ENCODE peak calls at places on chromosomes 6 and 20, in four cellular contexts. O is pancreas, C is heart right ventricle, Q is foreskin fibroblast. K is an unnamed sample.

GRCh38 chr6:15213838-15214398 is 32.0 kb upstream of the JARID2 start:
- DNase-seq in C (no peak), O (no peak), Q (no peak), K (no peak)

GRCh38 chr6:55694148-55694547 is 115.2 kb upstream of the HMGCLL1 start:
- DNase-seq in C (no peak), Q (peak), O (no peak), K (peak)

GRCh38 chr6:44245912-44246662 is 814 bp upstream of the HSP90AB1 start:
- DNase-seq in C (peak), O (peak), Q (peak), K (peak)

GRCh38 chr6:24060982-24061754 is 64.8 kb upstream of the NRSN1 start:
- DNase-seq in O (no peak), Q (no peak), C (no peak), K (no peak)

GRCh38 chr6:43770417-43771209 is 602 bp downstream of the VEGFA start:
- DNase-seq in Q (peak), O (peak), C (peak), K (peak)

GRCh38 chr6:161274488-161274858 is 612 bp upstream of the AGPAT4 start:
- DNase-seq in C (no peak), Q (no peak), O (no peak), K (no peak)

GRCh38 chr6:147506704-147507114 is 1.8 kb upstream of the SAMD5 start:
- DNase-seq in Q (peak), C (peak), O (peak), K (no peak)

GRCh38 chr6:34512738-34513115 is 43.4 kb downstream of the SPDEF start:
- DNase-seq in Q (no peak), C (no peak), O (no peak), K (no peak)

GRCh38 chr6:43355862-43356590 is 13.4 kb downstream of the ZNF318 start:
- DNase-seq in C (no peak), O (no peak), Q (no peak), K (no peak)

GRCh38 chr20:57434390-57434700 is 43.1 kb downstream of the RBM38 start:
- DNase-seq in O (no peak), Q (no peak), C (peak), K (no peak)

GRCh38 chr6:16494781-16495180 is 256.4 kb downstream of the GMPR start:
- DNase-seq in O (no peak), Q (no peak), C (no peak), K (no peak)

GRCh38 chr6:16392010-16392409 is 153.6 kb downstream of the GMPR start:
- DNase-seq in O (no peak), C (no peak), Q (no peak), K (no peak)

GRCh38 chr20:25126630-25127029 is 44.7 kb upstream of the VSX1 start:
- DNase-seq in O (no peak), C (no peak), Q (no peak), K (no peak)

GRCh38 chr6:168098431-168098861 is 19.4 kb upstream of the FRMD1 start:
- DNase-seq in C (no peak), O (no peak), Q (no peak), K (no peak)

GRCh38 chr6:150269857-150270223 is 99.0 kb upstream of the IYD start:
- DNase-seq in C (no peak), O (no peak), Q (no peak), K (no peak)

GRCh38 chr6:4607026-4607704 is 169.0 kb upstream of the CDYL start:
- DNase-seq in O (peak), Q (peak), C (peak), K (no peak)

GRCh38 chr6:82129814-82130213 is 117.7 kb downstream of the IBTK start:
- DNase-seq in O (no peak), C (no peak), Q (no peak), K (no peak)

GRCh38 chr6:119350202-119351004 is 842 bp upstream of the MAN1A1 start:
- DNase-seq in C (no peak), Q (peak), O (peak), K (peak)

GRCh38 chr6:139115980-139116758 is 18.7 kb upstream of the HECA start:
- DNase-seq in Q (no peak), C (no peak), O (no peak), K (no peak)

GRCh38 chr6:140789466-140789865 is 1343.3 kb upstream of the GJE1 start:
- DNase-seq in O (no peak), Q (peak), C (no peak), K (no peak)

GRCh38 chr6:45423901-45424627 is 46.3 kb upstream of the SUPT3H start:
- DNase-seq in Q (no peak), C (peak), O (no peak), K (no peak)

GRCh38 chr6:163164175-163164900 is 250.2 kb upstream of the QKI start:
- DNase-seq in Q (no peak), O (no peak), C (no peak), K (no peak)

GRCh38 chr6:93792751-93793150 is 373.4 kb upstream of the EPHA7 start:
- DNase-seq in C (no peak), Q (peak), O (no peak), K (no peak)

GRCh38 chr20:42472198-42472597 is 717.5 kb downstream of the PTPRT start:
- DNase-seq in Q (no peak), C (no peak), O (no peak), K (no peak)

GRCh38 chr6:132789398-132789780 is 9.0 kb downstream of the SLC18B1 start:
- DNase-seq in Q (no peak), C (no peak), O (no peak), K (no peak)

GRCh38 chr20:26208296-26209091 is 511.8 kb upstream of the ZNF337 start:
- DNase-seq in O (peak), C (peak), Q (no peak), K (no peak)

GRCh38 chr6:16217156-16217721 is 21.1 kb upstream of the GMPR start:
- DNase-seq in O (no peak), Q (no peak), C (no peak), K (no peak)

GRCh38 chr6:108656834-108657233 is 96.1 kb downstream of the FOXO3 start:
- DNase-seq in Q (no peak), C (no peak), O (peak), K (no peak)

GRCh38 chr6:39107641-39108040 is 7.3 kb downstream of the SAYSD1 start:
- DNase-seq in Q (no peak), C (no peak), O (no peak), K (no peak)

GRCh38 chr20:19371112-19371511 is 158.7 kb downstream of the SLC24A3 start:
- DNase-seq in C (no peak), O (no peak), Q (no peak), K (no peak)

GRCh38 chr20:62263396-62263795 is 25.1 kb downstream of the OSBPL2 start:
- DNase-seq in C (no peak), Q (no peak), O (no peak), K (no peak)

GRCh38 chr20:38214256-38214870 is 46.2 kb downstream of the KIAA1755 start:
- DNase-seq in O (no peak), Q (no peak), C (no peak), K (no peak)

GRCh38 chr6:40353967-40354452 is 233.2 kb downstream of the LRFN2 start:
- DNase-seq in Q (no peak), O (no peak), C (no peak), K (no peak)

GRCh38 chr20:4791121-4791520 is 69.4 kb downstream of the PRND start:
- DNase-seq in O (no peak), Q (no peak), C (no peak), K (no peak)

GRCh38 chr20:43755851-43756250 is 29.0 kb upstream of the GTSF1L start:
- DNase-seq in Q (peak), C (no peak), O (no peak), K (no peak)

GRCh38 chr20:22385602-22386299 is 198.6 kb downstream of the FOXA2 start:
- DNase-seq in C (no peak), O (peak), Q (no peak), K (no peak)

GRCh38 chr6:20286968-20287565 is 74.8 kb upstream of the MBOAT1 start:
- DNase-seq in C (no peak), O (no peak), Q (peak), K (peak)

DNA sequence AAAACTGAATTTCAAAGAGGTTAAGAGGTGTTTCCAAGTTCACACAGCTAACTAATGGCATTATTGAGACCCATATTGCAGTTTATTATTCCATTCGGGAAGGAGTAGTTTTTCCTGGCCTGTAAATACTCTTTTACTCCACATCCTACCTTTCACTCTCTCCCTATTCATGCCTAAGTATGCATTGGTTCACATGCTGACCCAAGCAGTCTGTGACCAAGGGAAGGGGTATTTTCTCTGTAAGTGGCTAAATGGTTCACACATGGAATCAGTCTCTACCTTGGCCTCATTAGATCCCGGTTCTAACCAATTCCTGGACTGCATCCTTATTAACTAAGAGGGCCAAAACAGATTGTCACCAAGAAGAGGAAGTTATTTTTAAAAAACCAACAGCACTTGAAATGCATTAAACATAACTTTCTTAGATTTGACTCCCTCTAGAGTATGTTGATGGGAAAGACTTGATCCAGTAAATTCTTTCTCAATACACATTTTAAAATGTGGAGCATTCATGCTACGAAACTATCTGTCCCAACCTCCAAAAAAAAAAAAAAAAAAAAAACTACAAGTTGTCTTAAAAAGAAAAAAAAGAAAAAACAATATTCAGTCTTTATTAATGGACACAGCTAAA is 17.8 kb upstream of the RSPO3 start:
- DNase-seq in Q (no peak), C (no peak), O (no peak), K (no peak)
- TF ChIP-seq CTCF in Q (peak), C (no peak), O (no peak), K (peak)

GRCh38 chr6:26196846-26197683 is 109.8 kb downstream of the HFE start:
- DNase-seq in Q (peak), O (no peak), C (peak), K (peak)

GRCh38 chr6:26195924-26196845 is 109.0 kb downstream of the HFE start:
- DNase-seq in O (no peak), Q (no peak), C (no peak), K (no peak)

GRCh38 chr6:26199057-26199772 is 112.0 kb downstream of the HFE start:
- DNase-seq in O (peak), C (peak), Q (peak), K (peak)

GRCh38 chr6:26198626-26199056 is 111.4 kb downstream of the HFE start:
- DNase-seq in O (no peak), C (no peak), Q (no peak), K (no peak)

DNA sequence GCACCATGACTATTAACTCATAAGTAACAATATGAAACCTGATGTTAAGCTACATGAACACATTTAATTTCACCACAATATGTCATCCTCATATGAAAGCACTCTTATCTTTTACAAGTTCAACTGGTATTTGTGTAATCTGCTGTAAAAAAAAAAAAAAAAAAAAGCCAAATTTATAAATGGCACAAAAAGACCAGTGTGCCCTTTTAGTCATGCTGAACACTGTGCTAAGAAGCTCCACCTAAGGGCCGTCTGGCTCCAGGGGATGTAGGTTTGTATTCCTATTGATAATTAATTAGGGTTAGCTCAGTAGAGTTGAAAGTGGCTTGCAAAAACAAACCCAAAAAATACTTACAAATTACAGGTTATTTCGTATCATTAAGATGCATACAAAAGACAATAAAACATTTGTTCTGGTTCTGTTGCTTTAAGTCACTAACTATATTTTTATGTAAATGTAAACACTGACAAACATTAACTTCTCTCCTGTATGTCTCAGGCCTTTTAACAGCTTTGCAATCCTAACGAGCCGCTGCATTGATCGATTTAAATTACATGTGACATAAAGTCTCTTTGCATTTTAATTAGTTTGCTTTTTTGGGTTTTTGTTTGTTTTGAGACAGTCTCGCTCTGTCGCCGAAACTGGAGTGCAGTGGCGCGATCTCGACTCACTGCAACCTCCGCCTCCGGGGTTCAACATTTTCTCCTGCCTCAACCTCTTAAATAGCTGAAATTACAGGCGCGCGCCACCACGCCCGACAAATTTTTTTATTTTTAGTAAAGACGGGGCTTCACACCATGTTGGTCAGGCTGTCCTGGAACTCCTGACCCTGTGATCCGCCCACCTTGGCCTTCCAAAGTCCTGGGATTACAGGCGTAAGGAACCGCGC is 110.8 kb downstream of the HFE start:
- DNase-seq in C (no peak), Q (no peak), O (no peak), K (no peak)
- TF ChIP-seq CTCF in C (no peak), Q (peak), O (no peak), K (no peak)

GRCh38 chr6:67009818-67010217 is 1302.8 kb upstream of the EYS start:
- DNase-seq in O (no peak), C (no peak), Q (no peak), K (no peak)
- TF ChIP-seq CTCF in O (no peak), C (no peak), Q (no peak), K (no peak)

DNA sequence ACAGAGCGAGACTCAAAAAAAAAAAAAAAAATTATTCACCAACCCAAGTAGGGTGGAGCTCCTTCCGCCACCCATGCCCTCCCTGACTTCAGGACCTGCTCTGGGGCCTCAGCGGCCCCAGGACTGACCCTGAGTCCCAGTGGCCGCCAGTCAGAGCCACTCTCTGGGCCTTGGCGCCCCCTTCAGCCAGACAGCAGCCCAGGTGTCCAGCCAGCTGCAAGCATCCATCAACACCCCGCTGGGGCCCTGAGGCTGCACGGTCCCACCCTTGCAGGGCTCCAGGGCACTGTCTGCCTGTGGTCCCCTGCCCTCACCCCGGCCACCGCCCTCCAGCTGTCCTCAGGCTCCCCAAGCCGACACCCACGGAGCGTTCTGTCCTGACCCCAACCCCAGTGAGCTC is 11.4 kb upstream of the KCNQ2 start:
- DNase-seq in O (no peak), Q (no peak), C (no peak), K (no peak)
- TF ChIP-seq CTCF in O (no peak), Q (no peak), C (no peak), K (no peak)

GRCh38 chr20:46699651-46700359 is 9.6 kb upstream of the SLC2A10 start:
- DNase-seq in Q (no peak), C (no peak), O (no peak), K (no peak)
- TF ChIP-seq CTCF in Q (peak), C (no peak), O (no peak), K (peak)

DNA sequence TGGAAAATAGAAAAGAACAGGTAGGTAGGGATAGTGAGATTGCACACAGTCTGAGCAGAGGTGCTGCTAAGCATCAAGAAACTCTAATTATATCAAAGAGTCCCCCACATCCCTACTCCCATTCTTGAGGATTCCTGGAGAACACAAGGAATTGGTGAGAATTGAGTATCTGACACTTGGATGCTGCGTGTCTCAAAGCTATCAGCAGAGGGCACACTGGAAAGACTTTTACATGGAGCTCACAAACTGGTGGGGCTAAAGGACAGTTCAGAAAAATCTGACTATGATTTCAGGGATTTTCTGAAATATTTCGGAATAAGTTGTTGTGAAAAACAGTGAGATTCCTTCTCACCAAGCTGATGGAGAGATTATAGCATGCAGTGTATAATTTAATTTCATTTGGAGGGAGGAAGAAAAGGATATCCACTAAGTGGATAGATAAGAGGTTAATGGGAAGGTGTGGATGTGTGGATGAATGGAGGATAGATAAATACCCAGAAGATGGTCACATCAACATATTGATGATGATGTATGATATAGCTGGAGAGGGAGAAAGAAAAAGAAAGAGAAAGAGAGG is 215.4 kb upstream of the DEFB112 start:
- DNase-seq in Q (no peak), O (no peak), C (no peak), K (no peak)
- TF ChIP-seq CTCF in Q (peak), O (no peak), C (no peak), K (no peak)